ENCODE peak calls at places on chromosome 20, in eight cellular contexts. N is nucleus accumbens; G is EL; E is tibial nerve; R is D341Med; B is Panc1; V is stimulated activated CD4-positive, alpha-beta T cell treated with anti-CD3 and anti-CD28 coated beads, Interleukin-12 subunit alpha, Interleukin-12 subunit beta, amount 100 ng/mL, for 48 hours; P is ELR. W is an unnamed sample.

GRCh38 chr20:34713194-34713943 is 9.2 kb downstream of the TP53INP2 start:
- DNase-seq in N (no peak), R (peak), G (peak), V (no peak), B (peak), E (no peak), P (peak), W (no peak)

GRCh38 chr20:62791301-62792181 is 4.7 kb upstream of the MRGBP start:
- DNase-seq in P (peak), E (peak), V (peak), R (peak), G (peak), N (peak), B (peak), W (peak)

GRCh38 chr20:18851556-18852098 is 38.0 kb downstream of the SCP2D1 start:
- DNase-seq in N (no peak), G (no peak), R (no peak), P (no peak), V (no peak), B (no peak), E (no peak), W (no peak)

GRCh38 chr20:60057866-60058807 is 99.9 kb downstream of the CDH26 start:
- DNase-seq in P (no peak), V (no peak), E (no peak), G (no peak), B (no peak), R (peak), N (no peak), W (peak)

GRCh38 chr20:47557218-47557617 is 55.5 kb downstream of the NCOA3 start:
- DNase-seq in B (no peak), V (no peak), N (no peak), G (no peak), R (no peak), P (no peak), E (no peak), W (no peak)

GRCh38 chr20:1328680-1329330 is at the start of gene SDCBP2:
- DNase-seq in V (no peak), P (no peak), E (no peak), B (no peak), N (no peak), R (peak), G (no peak), W (peak)

GRCh38 chr20:55592866-55593265 is 412.5 kb downstream of the CBLN4 start:
- DNase-seq in G (no peak), P (no peak), V (no peak), B (no peak), N (no peak), R (no peak), E (no peak), W (no peak)

GRCh38 chr20:32429745-32430360 is 71.7 kb downstream of the ASXL1 start:
- DNase-seq in V (no peak), P (no peak), N (no peak), E (no peak), R (no peak), G (no peak), B (no peak), W (no peak)

GRCh38 chr20:63741676-63742380 is 2.3 kb downstream of the SLC2A4RG start:
- DNase-seq in R (peak), G (no peak), P (no peak), E (no peak), V (no peak), B (no peak), N (no peak), W (no peak)

GRCh38 chr20:34979366-34980153 is 23.9 kb downstream of the MYH7B start:
- DNase-seq in G (no peak), N (no peak), E (no peak), B (no peak), V (no peak), R (no peak), P (no peak), W (no peak)

GRCh38 chr20:43736588-43737091 is 9.8 kb upstream of the GTSF1L start:
- DNase-seq in G (no peak), V (peak), R (no peak), P (no peak), N (no peak), E (no peak), B (no peak), W (no peak)

GRCh38 chr20:50256577-50256976 is 65.9 kb downstream of the CEBPB start:
- DNase-seq in V (no peak), G (no peak), B (no peak), R (no peak), N (no peak), P (peak), E (no peak), W (no peak)

GRCh38 chr20:57736738-57737347 is 27.0 kb upstream of the PMEPA1 start:
- DNase-seq in P (no peak), N (no peak), G (no peak), V (no peak), B (no peak), E (no peak), R (no peak), W (no peak)

GRCh38 chr20:1618954-1619550 is 757 bp downstream of the SIRPB1 start:
- DNase-seq in R (no peak), E (no peak), G (no peak), N (no peak), V (no peak), P (no peak), B (no peak), W (no peak)

GRCh38 chr20:22429175-22430153 is 154.9 kb downstream of the FOXA2 start:
- DNase-seq in P (no peak), E (no peak), G (no peak), B (no peak), R (no peak), N (no peak), V (no peak), W (no peak)

GRCh38 chr20:14481863-14482262 is 144.5 kb upstream of the FLRT3 start:
- DNase-seq in G (peak), N (no peak), E (no peak), V (no peak), B (no peak), R (no peak), P (peak), W (no peak)

GRCh38 chr20:38165089-38165965 is at the start of gene TGM2:
- DNase-seq in R (peak), V (no peak), E (no peak), P (peak), B (peak), N (no peak), G (peak), W (peak)

GRCh38 chr20:2114560-2114959 is 12.9 kb downstream of the STK35 start:
- DNase-seq in E (no peak), V (no peak), R (no peak), P (no peak), G (no peak), B (no peak), N (no peak), W (no peak)

GRCh38 chr20:50982372-50982771 is 23.8 kb downstream of the MOCS3 start:
- DNase-seq in V (no peak), G (peak), B (no peak), R (no peak), N (no peak), E (no peak), P (peak), W (peak)

GRCh38 chr20:7379206-7379605 is 561.1 kb downstream of the HAO1 start:
- DNase-seq in G (no peak), V (no peak), E (no peak), N (no peak), B (no peak), R (no peak), P (no peak), W (no peak)

GRCh38 chr20:49424536-49424935 is 57.9 kb downstream of the KCNB1 start:
- DNase-seq in N (peak), B (no peak), E (no peak), G (peak), V (no peak), P (peak), R (no peak), W (no peak)

GRCh38 chr20:8602389-8603116 is 466.3 kb upstream of the PLCB4 start:
- DNase-seq in B (no peak), R (no peak), G (no peak), N (no peak), P (no peak), E (no peak), V (no peak), W (no peak)

GRCh38 chr20:61719691-61720347 is 345.9 kb downstream of the TAF4 start:
- DNase-seq in G (no peak), R (no peak), B (no peak), V (peak), E (no peak), N (no peak), P (no peak), W (no peak)